ENCODE peak calls at places on chromosomes 11 and 22, in ten cellular contexts. One of them, this sample, is unnamed.

GRCh38 chr22:44729391-44730012 is 22.9 kb upstream of the ARHGAP8 start:
- DNase-seq in fibroblast of lung: peak
- DNase-seq in bronchial epithelial cell: no peak
- DNase-seq in A549: no peak
- DNase-seq in amygdala: peak
- DNase-seq in AG20443: no peak
- DNase-seq in stimulated activated CD8-positive, alpha-beta memory T cell treated with anti-CD3 and anti-CD28 coated beads, Interleukin-7, amount 100 ng/mL, for 48 hours: no peak
- DNase-seq in uterus: peak
- DNase-seq in kidney tubule cell: no peak
- DNase-seq in astrocyte of the hippocampus: peak
- DNase-seq in this sample: no peak

GRCh38 chr11:30919389-30920172 is 333.4 kb upstream of the MPPED2 start:
- DNase-seq in fibroblast of lung: peak
- DNase-seq in bronchial epithelial cell: no peak
- DNase-seq in A549: no peak
- DNase-seq in amygdala: no peak
- DNase-seq in AG20443: peak
- DNase-seq in stimulated activated CD8-positive, alpha-beta memory T cell treated with anti-CD3 and anti-CD28 coated beads, Interleukin-7, amount 100 ng/mL, for 48 hours: no peak
- DNase-seq in uterus: no peak
- DNase-seq in kidney tubule cell: peak
- DNase-seq in astrocyte of the hippocampus: peak
- DNase-seq in this sample: no peak

GRCh38 chr11:20337526-20338154 is 25.9 kb upstream of the HTATIP2 start:
- DNase-seq in fibroblast of lung: peak
- DNase-seq in bronchial epithelial cell: peak
- DNase-seq in A549: peak
- DNase-seq in amygdala: peak
- DNase-seq in AG20443: peak
- DNase-seq in stimulated activated CD8-positive, alpha-beta memory T cell treated with anti-CD3 and anti-CD28 coated beads, Interleukin-7, amount 100 ng/mL, for 48 hours: no peak
- DNase-seq in uterus: no peak
- DNase-seq in kidney tubule cell: peak
- DNase-seq in astrocyte of the hippocampus: peak
- DNase-seq in this sample: no peak

GRCh38 chr11:3942160-3942955 is 86.9 kb downstream of the STIM1 start:
- DNase-seq in fibroblast of lung: no peak
- DNase-seq in bronchial epithelial cell: no peak
- DNase-seq in A549: no peak
- DNase-seq in amygdala: no peak
- DNase-seq in AG20443: no peak
- DNase-seq in stimulated activated CD8-positive, alpha-beta memory T cell treated with anti-CD3 and anti-CD28 coated beads, Interleukin-7, amount 100 ng/mL, for 48 hours: no peak
- DNase-seq in uterus: no peak
- DNase-seq in kidney tubule cell: no peak
- DNase-seq in astrocyte of the hippocampus: no peak
- DNase-seq in this sample: no peak

GRCh38 chr22:41971431-41971830 is 2.2 kb downstream of the SEPTIN3 start:
- DNase-seq in fibroblast of lung: no peak
- DNase-seq in bronchial epithelial cell: no peak
- DNase-seq in A549: no peak
- DNase-seq in amygdala: no peak
- DNase-seq in AG20443: no peak
- DNase-seq in stimulated activated CD8-positive, alpha-beta memory T cell treated with anti-CD3 and anti-CD28 coated beads, Interleukin-7, amount 100 ng/mL, for 48 hours: no peak
- DNase-seq in uterus: no peak
- DNase-seq in kidney tubule cell: no peak
- DNase-seq in astrocyte of the hippocampus: no peak
- DNase-seq in this sample: no peak

GRCh38 chr11:128720522-128720985 is 26.7 kb downstream of the FLI1 start:
- DNase-seq in fibroblast of lung: peak
- DNase-seq in bronchial epithelial cell: no peak
- DNase-seq in A549: no peak
- DNase-seq in amygdala: no peak
- DNase-seq in AG20443: no peak
- DNase-seq in stimulated activated CD8-positive, alpha-beta memory T cell treated with anti-CD3 and anti-CD28 coated beads, Interleukin-7, amount 100 ng/mL, for 48 hours: peak
- DNase-seq in uterus: no peak
- DNase-seq in kidney tubule cell: no peak
- DNase-seq in astrocyte of the hippocampus: peak
- DNase-seq in this sample: no peak

GRCh38 chr11:84498016-84498415 is 1129.1 kb downstream of the DLG2 start:
- DNase-seq in fibroblast of lung: peak
- DNase-seq in bronchial epithelial cell: no peak
- DNase-seq in A549: no peak
- DNase-seq in amygdala: peak
- DNase-seq in AG20443: peak
- DNase-seq in stimulated activated CD8-positive, alpha-beta memory T cell treated with anti-CD3 and anti-CD28 coated beads, Interleukin-7, amount 100 ng/mL, for 48 hours: no peak
- DNase-seq in uterus: no peak
- DNase-seq in kidney tubule cell: peak
- DNase-seq in astrocyte of the hippocampus: peak
- DNase-seq in this sample: no peak

GRCh38 chr11:29627541-29627940 is 389.3 kb downstream of the KCNA4 start:
- DNase-seq in fibroblast of lung: no peak
- DNase-seq in bronchial epithelial cell: no peak
- DNase-seq in A549: no peak
- DNase-seq in amygdala: no peak
- DNase-seq in AG20443: no peak
- DNase-seq in stimulated activated CD8-positive, alpha-beta memory T cell treated with anti-CD3 and anti-CD28 coated beads, Interleukin-7, amount 100 ng/mL, for 48 hours: no peak
- DNase-seq in uterus: no peak
- DNase-seq in kidney tubule cell: no peak
- DNase-seq in astrocyte of the hippocampus: peak
- DNase-seq in this sample: no peak

GRCh38 chr22:31952459-31952858 is 8.1 kb downstream of the YWHAH start:
- DNase-seq in fibroblast of lung: peak
- DNase-seq in bronchial epithelial cell: peak
- DNase-seq in A549: peak
- DNase-seq in amygdala: no peak
- DNase-seq in AG20443: peak
- DNase-seq in stimulated activated CD8-positive, alpha-beta memory T cell treated with anti-CD3 and anti-CD28 coated beads, Interleukin-7, amount 100 ng/mL, for 48 hours: no peak
- DNase-seq in uterus: peak
- DNase-seq in kidney tubule cell: peak
- DNase-seq in astrocyte of the hippocampus: peak
- DNase-seq in this sample: no peak

GRCh38 chr11:119567667-119568582 is 145.0 kb upstream of the THY1 start:
- DNase-seq in fibroblast of lung: peak
- DNase-seq in bronchial epithelial cell: peak
- DNase-seq in A549: no peak
- DNase-seq in amygdala: peak
- DNase-seq in AG20443: peak
- DNase-seq in stimulated activated CD8-positive, alpha-beta memory T cell treated with anti-CD3 and anti-CD28 coated beads, Interleukin-7, amount 100 ng/mL, for 48 hours: no peak
- DNase-seq in uterus: peak
- DNase-seq in kidney tubule cell: peak
- DNase-seq in astrocyte of the hippocampus: peak
- DNase-seq in this sample: no peak

GRCh38 chr11:48148749-48149148 is 67.9 kb upstream of the OR4B1 start:
- DNase-seq in fibroblast of lung: peak
- DNase-seq in bronchial epithelial cell: peak
- DNase-seq in A549: no peak
- DNase-seq in amygdala: no peak
- DNase-seq in AG20443: no peak
- DNase-seq in stimulated activated CD8-positive, alpha-beta memory T cell treated with anti-CD3 and anti-CD28 coated beads, Interleukin-7, amount 100 ng/mL, for 48 hours: no peak
- DNase-seq in uterus: no peak
- DNase-seq in kidney tubule cell: peak
- DNase-seq in astrocyte of the hippocampus: peak
- DNase-seq in this sample: no peak

GRCh38 chr22:50112151-50113118 is 22.6 kb downstream of the MOV10L1 start:
- DNase-seq in fibroblast of lung: peak
- DNase-seq in bronchial epithelial cell: peak
- DNase-seq in A549: no peak
- DNase-seq in amygdala: no peak
- DNase-seq in AG20443: peak
- DNase-seq in stimulated activated CD8-positive, alpha-beta memory T cell treated with anti-CD3 and anti-CD28 coated beads, Interleukin-7, amount 100 ng/mL, for 48 hours: peak
- DNase-seq in uterus: no peak
- DNase-seq in kidney tubule cell: peak
- DNase-seq in astrocyte of the hippocampus: peak
- DNase-seq in this sample: no peak

GRCh38 chr11:102472127-102472526 is 19.6 kb upstream of the TMEM123 start:
- DNase-seq in fibroblast of lung: no peak
- DNase-seq in bronchial epithelial cell: no peak
- DNase-seq in A549: no peak
- DNase-seq in amygdala: no peak
- DNase-seq in AG20443: no peak
- DNase-seq in stimulated activated CD8-positive, alpha-beta memory T cell treated with anti-CD3 and anti-CD28 coated beads, Interleukin-7, amount 100 ng/mL, for 48 hours: no peak
- DNase-seq in uterus: no peak
- DNase-seq in kidney tubule cell: no peak
- DNase-seq in astrocyte of the hippocampus: no peak
- DNase-seq in this sample: no peak

GRCh38 chr22:49502126-49502826 is 325.4 kb downstream of the BRD1 start:
- DNase-seq in fibroblast of lung: peak
- DNase-seq in bronchial epithelial cell: no peak
- DNase-seq in A549: peak
- DNase-seq in amygdala: no peak
- DNase-seq in AG20443: no peak
- DNase-seq in stimulated activated CD8-positive, alpha-beta memory T cell treated with anti-CD3 and anti-CD28 coated beads, Interleukin-7, amount 100 ng/mL, for 48 hours: no peak
- DNase-seq in uterus: no peak
- DNase-seq in kidney tubule cell: peak
- DNase-seq in astrocyte of the hippocampus: no peak
- DNase-seq in this sample: no peak

GRCh38 chr22:28019360-28019759 is 100.3 kb upstream of the PITPNB start:
- DNase-seq in fibroblast of lung: peak
- DNase-seq in bronchial epithelial cell: peak
- DNase-seq in A549: no peak
- DNase-seq in amygdala: no peak
- DNase-seq in AG20443: peak
- DNase-seq in stimulated activated CD8-positive, alpha-beta memory T cell treated with anti-CD3 and anti-CD28 coated beads, Interleukin-7, amount 100 ng/mL, for 48 hours: no peak
- DNase-seq in uterus: peak
- DNase-seq in kidney tubule cell: peak
- DNase-seq in astrocyte of the hippocampus: peak
- DNase-seq in this sample: no peak

GRCh38 chr11:66428933-66429332 is 8.1 kb downstream of the NPAS4 start:
- DNase-seq in fibroblast of lung: no peak
- DNase-seq in bronchial epithelial cell: no peak
- DNase-seq in A549: no peak
- DNase-seq in amygdala: no peak
- DNase-seq in AG20443: no peak
- DNase-seq in stimulated activated CD8-positive, alpha-beta memory T cell treated with anti-CD3 and anti-CD28 coated beads, Interleukin-7, amount 100 ng/mL, for 48 hours: no peak
- DNase-seq in uterus: no peak
- DNase-seq in kidney tubule cell: no peak
- DNase-seq in astrocyte of the hippocampus: no peak
- DNase-seq in this sample: no peak

GRCh38 chr11:128868851-128869671 is 2.0 kb upstream of the KCNJ1 start:
- DNase-seq in fibroblast of lung: no peak
- DNase-seq in bronchial epithelial cell: no peak
- DNase-seq in A549: no peak
- DNase-seq in amygdala: no peak
- DNase-seq in AG20443: no peak
- DNase-seq in stimulated activated CD8-positive, alpha-beta memory T cell treated with anti-CD3 and anti-CD28 coated beads, Interleukin-7, amount 100 ng/mL, for 48 hours: no peak
- DNase-seq in uterus: no peak
- DNase-seq in kidney tubule cell: no peak
- DNase-seq in astrocyte of the hippocampus: no peak
- DNase-seq in this sample: no peak

GRCh38 chr22:48760481-48761238 is 1067.0 kb downstream of the BRD1 start:
- DNase-seq in fibroblast of lung: no peak
- DNase-seq in bronchial epithelial cell: no peak
- DNase-seq in A549: no peak
- DNase-seq in amygdala: no peak
- DNase-seq in AG20443: no peak
- DNase-seq in stimulated activated CD8-positive, alpha-beta memory T cell treated with anti-CD3 and anti-CD28 coated beads, Interleukin-7, amount 100 ng/mL, for 48 hours: no peak
- DNase-seq in uterus: no peak
- DNase-seq in kidney tubule cell: no peak
- DNase-seq in astrocyte of the hippocampus: no peak
- DNase-seq in this sample: no peak

GRCh38 chr11:71446942-71447688 is 1.1 kb downstream of the DHCR7 start:
- DNase-seq in fibroblast of lung: peak
- DNase-seq in bronchial epithelial cell: peak
- DNase-seq in A549: no peak
- DNase-seq in amygdala: no peak
- DNase-seq in AG20443: peak
- DNase-seq in stimulated activated CD8-positive, alpha-beta memory T cell treated with anti-CD3 and anti-CD28 coated beads, Interleukin-7, amount 100 ng/mL, for 48 hours: no peak
- DNase-seq in uterus: no peak
- DNase-seq in kidney tubule cell: peak
- DNase-seq in astrocyte of the hippocampus: peak
- DNase-seq in this sample: no peak

GRCh38 chr11:2670541-2671100 is 29.2 kb downstream of the KCNQ1OT1 start:
- DNase-seq in fibroblast of lung: no peak
- DNase-seq in bronchial epithelial cell: no peak
- DNase-seq in A549: no peak
- DNase-seq in amygdala: no peak
- DNase-seq in AG20443: no peak
- DNase-seq in stimulated activated CD8-positive, alpha-beta memory T cell treated with anti-CD3 and anti-CD28 coated beads, Interleukin-7, amount 100 ng/mL, for 48 hours: no peak
- DNase-seq in uterus: peak
- DNase-seq in kidney tubule cell: no peak
- DNase-seq in astrocyte of the hippocampus: no peak
- DNase-seq in this sample: no peak

GRCh38 chr11:130407978-130408377 is 20.4 kb downstream of the ADAMTS8 start:
- DNase-seq in fibroblast of lung: peak
- DNase-seq in bronchial epithelial cell: peak
- DNase-seq in A549: no peak
- DNase-seq in amygdala: no peak
- DNase-seq in AG20443: peak
- DNase-seq in stimulated activated CD8-positive, alpha-beta memory T cell treated with anti-CD3 and anti-CD28 coated beads, Interleukin-7, amount 100 ng/mL, for 48 hours: no peak
- DNase-seq in uterus: peak
- DNase-seq in kidney tubule cell: peak
- DNase-seq in astrocyte of the hippocampus: peak
- DNase-seq in this sample: no peak

GRCh38 chr11:108669261-108669660 is 4.4 kb downstream of the DDX10 start:
- DNase-seq in fibroblast of lung: no peak
- DNase-seq in bronchial epithelial cell: no peak
- DNase-seq in A549: no peak
- DNase-seq in amygdala: no peak
- DNase-seq in AG20443: no peak
- DNase-seq in stimulated activated CD8-positive, alpha-beta memory T cell treated with anti-CD3 and anti-CD28 coated beads, Interleukin-7, amount 100 ng/mL, for 48 hours: no peak
- DNase-seq in uterus: no peak
- DNase-seq in kidney tubule cell: peak
- DNase-seq in astrocyte of the hippocampus: no peak
- DNase-seq in this sample: no peak

GRCh38 chr22:38786631-38787030 is 7.3 kb downstream of the DNAL4 start:
- DNase-seq in fibroblast of lung: no peak
- DNase-seq in bronchial epithelial cell: no peak
- DNase-seq in A549: no peak
- DNase-seq in amygdala: no peak
- DNase-seq in AG20443: no peak
- DNase-seq in stimulated activated CD8-positive, alpha-beta memory T cell treated with anti-CD3 and anti-CD28 coated beads, Interleukin-7, amount 100 ng/mL, for 48 hours: no peak
- DNase-seq in uterus: no peak
- DNase-seq in kidney tubule cell: no peak
- DNase-seq in astrocyte of the hippocampus: no peak
- DNase-seq in this sample: no peak

GRCh38 chr11:31106963-31107576 is 262.5 kb downstream of the DCDC1 start:
- DNase-seq in fibroblast of lung: peak
- DNase-seq in bronchial epithelial cell: peak
- DNase-seq in A549: peak
- DNase-seq in amygdala: peak
- DNase-seq in AG20443: peak
- DNase-seq in stimulated activated CD8-positive, alpha-beta memory T cell treated with anti-CD3 and anti-CD28 coated beads, Interleukin-7, amount 100 ng/mL, for 48 hours: peak
- DNase-seq in uterus: no peak
- DNase-seq in kidney tubule cell: peak
- DNase-seq in astrocyte of the hippocampus: peak
- DNase-seq in this sample: peak

GRCh38 chr11:114091791-114092397 is 32.4 kb downstream of the ZBTB16 start:
- DNase-seq in fibroblast of lung: no peak
- DNase-seq in bronchial epithelial cell: no peak
- DNase-seq in A549: no peak
- DNase-seq in amygdala: peak
- DNase-seq in AG20443: no peak
- DNase-seq in stimulated activated CD8-positive, alpha-beta memory T cell treated with anti-CD3 and anti-CD28 coated beads, Interleukin-7, amount 100 ng/mL, for 48 hours: no peak
- DNase-seq in uterus: no peak
- DNase-seq in kidney tubule cell: no peak
- DNase-seq in astrocyte of the hippocampus: peak
- DNase-seq in this sample: no peak

GRCh38 chr22:43011079-43011478 is 3.9 kb downstream of the PACSIN2 start:
- DNase-seq in fibroblast of lung: peak
- DNase-seq in bronchial epithelial cell: no peak
- DNase-seq in A549: no peak
- DNase-seq in amygdala: no peak
- DNase-seq in AG20443: peak
- DNase-seq in stimulated activated CD8-positive, alpha-beta memory T cell treated with anti-CD3 and anti-CD28 coated beads, Interleukin-7, amount 100 ng/mL, for 48 hours: no peak
- DNase-seq in uterus: no peak
- DNase-seq in kidney tubule cell: peak
- DNase-seq in astrocyte of the hippocampus: peak
- DNase-seq in this sample: no peak

GRCh38 chr11:12719221-12719620 is 45.0 kb downstream of the TEAD1 start:
- DNase-seq in fibroblast of lung: peak
- DNase-seq in bronchial epithelial cell: no peak
- DNase-seq in A549: no peak
- DNase-seq in amygdala: no peak
- DNase-seq in AG20443: peak
- DNase-seq in stimulated activated CD8-positive, alpha-beta memory T cell treated with anti-CD3 and anti-CD28 coated beads, Interleukin-7, amount 100 ng/mL, for 48 hours: no peak
- DNase-seq in uterus: no peak
- DNase-seq in kidney tubule cell: no peak
- DNase-seq in astrocyte of the hippocampus: peak
- DNase-seq in this sample: no peak

GRCh38 chr11:134511255-134511654 is 99.2 kb upstream of the B3GAT1 start:
- DNase-seq in fibroblast of lung: no peak
- DNase-seq in bronchial epithelial cell: no peak
- DNase-seq in A549: no peak
- DNase-seq in amygdala: no peak
- DNase-seq in AG20443: no peak
- DNase-seq in stimulated activated CD8-positive, alpha-beta memory T cell treated with anti-CD3 and anti-CD28 coated beads, Interleukin-7, amount 100 ng/mL, for 48 hours: no peak
- DNase-seq in uterus: no peak
- DNase-seq in kidney tubule cell: no peak
- DNase-seq in astrocyte of the hippocampus: no peak
- DNase-seq in this sample: no peak